ENCODE peak calls at places on chromosomes 16 and 17, in five cellular contexts. One of them, this sample, is unnamed. For H3K9me2 and H3K4me1, the result is how much of the 10 kb centered on the place peaks cover.

GRCh38 chr17:43984521-43984920 is 19.9 kb upstream of the NAGS start:
- DNase-seq in GM23338: peak
- DNase-seq in GM23248: no peak
- DNase-seq in MM.1S: no peak
- DNase-seq in PC-9: no peak
- DNase-seq in this sample: no peak

GRCh38 chr17:4577386-4577993 is 6.8 kb upstream of the SMTNL2 start:
- DNase-seq in GM23338: no peak
- DNase-seq in GM23248: no peak
- DNase-seq in MM.1S: no peak
- DNase-seq in PC-9: no peak
- DNase-seq in this sample: no peak

GRCh38 chr16:79451196-79451816 is 149.2 kb downstream of the MAF start:
- DNase-seq in GM23338: no peak
- DNase-seq in GM23248: no peak
- DNase-seq in MM.1S: peak
- DNase-seq in PC-9: no peak
- DNase-seq in this sample: no peak

GRCh38 chr17:6508519-6509294 is 47.6 kb downstream of the PITPNM3 start:
- DNase-seq in GM23338: no peak
- DNase-seq in GM23248: no peak
- DNase-seq in MM.1S: no peak
- DNase-seq in PC-9: no peak
- DNase-seq in this sample: no peak

GRCh38 chr16:28531777-28532744 is 6.7 kb downstream of the NUPR1 start:
- DNase-seq in GM23338: peak
- DNase-seq in GM23248: peak
- DNase-seq in MM.1S: no peak
- DNase-seq in PC-9: peak
- DNase-seq in this sample: peak

GRCh38 chr16:87766485-87766797 is 655 bp upstream of the KLHDC4 start:
- DNase-seq in GM23338: no peak
- DNase-seq in GM23248: no peak
- DNase-seq in MM.1S: no peak
- DNase-seq in PC-9: no peak
- DNase-seq in this sample: no peak

GRCh38 chr17:29880031-29880430 is 50.0 kb downstream of the SSH2 start:
- DNase-seq in GM23338: no peak
- DNase-seq in GM23248: peak
- DNase-seq in MM.1S: no peak
- DNase-seq in PC-9: no peak
- DNase-seq in this sample: no peak

GRCh38 chr17:19379306-19380075 is 1.2 kb downstream of the MAPK7 start:
- DNase-seq in GM23338: no peak
- DNase-seq in GM23248: no peak
- DNase-seq in MM.1S: no peak
- DNase-seq in PC-9: no peak
- DNase-seq in this sample: no peak

GRCh38 chr17:57970706-57971105 is 15.5 kb upstream of the CUEDC1 start:
- DNase-seq in GM23338: no peak
- DNase-seq in GM23248: peak
- DNase-seq in MM.1S: no peak
- DNase-seq in PC-9: no peak
- DNase-seq in this sample: no peak

GRCh38 chr16:2771496-2772402 is 5.3 kb downstream of the ELOB start:
- DNase-seq in GM23338: no peak
- DNase-seq in GM23248: no peak
- DNase-seq in MM.1S: no peak
- DNase-seq in PC-9: no peak
- DNase-seq in this sample: no peak

GRCh38 chr16:85308585-85309540 is 196.6 kb upstream of the CIBAR2 start:
- DNase-seq in GM23338: no peak
- DNase-seq in GM23248: no peak
- DNase-seq in MM.1S: no peak
- DNase-seq in PC-9: no peak
- DNase-seq in this sample: no peak

GRCh38 chr17:8410882-8411238 is 13.2 kb upstream of the RNF222 start:
- DNase-seq in GM23338: no peak
- DNase-seq in GM23248: no peak
- DNase-seq in MM.1S: no peak
- DNase-seq in PC-9: no peak
- DNase-seq in this sample: no peak

GRCh38 chr16:17723735-17724134 is 253.0 kb upstream of the XYLT1 start:
- DNase-seq in GM23338: no peak
- DNase-seq in GM23248: no peak
- DNase-seq in MM.1S: no peak
- DNase-seq in PC-9: no peak
- DNase-seq in this sample: no peak

GRCh38 chr17:14621826-14622621 is 321.1 kb downstream of the HS3ST3B1 start:
- DNase-seq in GM23338: no peak
- DNase-seq in GM23248: no peak
- DNase-seq in MM.1S: no peak
- DNase-seq in PC-9: no peak
- DNase-seq in this sample: no peak

GRCh38 chr16:15652293-15653001 is 2.4 kb downstream of the NDE1 start:
- DNase-seq in GM23338: no peak
- DNase-seq in GM23248: no peak
- DNase-seq in MM.1S: no peak
- DNase-seq in PC-9: no peak
- DNase-seq in this sample: no peak

GRCh38 chr17:35890774-35891155 is 10.6 kb upstream of the CCL5 start:
- DNase-seq in GM23338: peak
- DNase-seq in GM23248: no peak
- DNase-seq in MM.1S: no peak
- DNase-seq in PC-9: no peak
- DNase-seq in this sample: no peak

GRCh38 chr17:33267279-33267790 is 25.8 kb downstream of the ASIC2 start:
- DNase-seq in GM23338: no peak
- DNase-seq in GM23248: peak
- DNase-seq in MM.1S: no peak
- DNase-seq in PC-9: peak
- DNase-seq in this sample: no peak

GRCh38 chr17:12726131-12726530 is 60.4 kb downstream of the MYOCD start:
- DNase-seq in GM23338: no peak
- DNase-seq in GM23248: no peak
- DNase-seq in MM.1S: no peak
- DNase-seq in PC-9: no peak
- DNase-seq in this sample: no peak

GRCh38 chr17:36105718-36106117 is 2.1 kb downstream of the CCL4 start:
- DNase-seq in GM23338: no peak
- DNase-seq in GM23248: no peak
- DNase-seq in MM.1S: no peak
- DNase-seq in PC-9: no peak
- DNase-seq in this sample: no peak

GRCh38 chr17:35817196-35817595 is 7.9 kb downstream of the TAF15 start:
- DNase-seq in GM23338: no peak
- DNase-seq in GM23248: no peak
- DNase-seq in MM.1S: no peak
- DNase-seq in PC-9: no peak
- DNase-seq in this sample: no peak

GRCh38 chr17:19242323-19242722 is 5.2 kb downstream of the EPN2 start:
- DNase-seq in GM23338: peak
- DNase-seq in GM23248: no peak
- DNase-seq in MM.1S: no peak
- DNase-seq in PC-9: peak
- DNase-seq in this sample: peak

GRCh38 chr17:79776378-79777165 is 1.4 kb upstream of the CBX2 start:
- DNase-seq in GM23338: peak
- DNase-seq in GM23248: no peak
- DNase-seq in MM.1S: no peak
- DNase-seq in PC-9: no peak
- DNase-seq in this sample: peak

GRCh38 chr17:79771276-79771675 is 6.7 kb upstream of the CBX2 start:
- DNase-seq in GM23338: no peak
- DNase-seq in GM23248: no peak
- DNase-seq in MM.1S: no peak
- DNase-seq in PC-9: no peak
- DNase-seq in this sample: no peak

GRCh38 chr17:79777166-79777843 is 643 bp upstream of the CBX2 start:
- DNase-seq in GM23338: peak
- DNase-seq in GM23248: peak
- DNase-seq in MM.1S: no peak
- DNase-seq in PC-9: no peak
- DNase-seq in this sample: peak

GRCh38 chr17:79775635-79776034 is 2.3 kb upstream of the CBX2 start:
- DNase-seq in GM23338: no peak
- DNase-seq in GM23248: no peak
- DNase-seq in MM.1S: no peak
- DNase-seq in PC-9: no peak
- DNase-seq in this sample: no peak

DNA sequence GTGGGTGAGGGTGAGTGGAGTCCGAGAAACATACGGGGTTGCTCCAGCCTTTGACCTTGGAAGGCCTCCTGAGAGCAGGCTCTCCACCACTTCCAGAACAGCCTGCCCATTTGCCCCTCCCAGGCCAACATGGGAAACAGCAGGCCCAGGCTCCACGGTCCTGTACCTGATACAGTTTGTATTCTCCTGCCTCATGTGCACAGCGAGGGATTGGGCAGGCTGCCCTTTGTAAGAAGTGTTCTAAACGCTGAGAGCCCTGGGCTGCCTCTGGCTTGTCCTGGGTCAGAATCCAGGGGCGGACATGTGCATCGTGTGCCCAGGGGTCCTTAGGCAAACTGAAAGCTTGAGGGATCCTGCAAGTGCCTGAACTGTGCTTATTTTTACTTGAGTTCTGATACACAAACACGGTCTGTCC is 3.4 kb upstream of the CBX2 start:
- DNase-seq in GM23338: no peak
- DNase-seq in GM23248: no peak
- DNase-seq in MM.1S: no peak
- DNase-seq in PC-9: no peak
- DNase-seq in this sample: no peak
- H3K9me2 ChIP-seq in GM23338: under half
- H3K9me2 ChIP-seq in GM23248: under half
- H3K9me2 ChIP-seq in MM.1S: under half
- H3K9me2 ChIP-seq in PC-9: under half
- H3K9me2 ChIP-seq in this sample: under half

GRCh38 chr17:77462553-77463497 is 322.1 kb downstream of the SEC14L1 start:
- DNase-seq in GM23338: no peak
- DNase-seq in GM23248: no peak
- DNase-seq in MM.1S: peak
- DNase-seq in PC-9: no peak
- DNase-seq in this sample: no peak
- H3K4me1 ChIP-seq in GM23338: under half
- H3K4me1 ChIP-seq in GM23248: under half
- H3K4me1 ChIP-seq in MM.1S: under half
- H3K4me1 ChIP-seq in PC-9: under half
- H3K4me1 ChIP-seq in this sample: half or more

DNA sequence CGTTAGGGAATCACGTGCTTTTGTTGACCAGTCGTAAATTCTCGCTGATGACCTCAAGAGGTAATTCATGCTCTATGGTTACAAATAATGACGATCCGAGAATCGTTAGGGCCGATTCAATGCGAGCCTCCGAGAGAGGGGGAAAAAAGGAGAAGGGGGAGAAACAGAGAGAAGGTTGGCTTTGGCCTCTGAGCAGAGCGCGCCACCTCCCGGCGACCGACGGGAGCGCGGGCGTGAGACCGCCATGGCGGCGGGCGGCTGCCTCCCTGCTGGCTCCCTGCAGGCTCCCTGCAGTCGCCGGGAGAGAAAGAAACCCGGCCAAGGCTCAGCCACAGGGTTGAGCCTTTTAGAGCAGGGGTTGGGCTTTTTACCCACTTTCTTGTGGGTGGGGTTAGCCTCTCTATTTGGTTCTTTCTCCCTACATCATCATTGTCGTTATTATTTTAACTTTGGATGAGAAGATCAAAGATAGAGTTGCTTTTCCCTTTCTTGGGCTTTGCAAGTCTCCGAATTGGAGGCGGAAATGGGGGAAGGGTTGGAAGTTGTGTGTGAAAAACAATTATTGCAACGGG is 347 bp upstream of the HOXB5 start:
- DNase-seq in GM23338: peak
- DNase-seq in GM23248: peak
- DNase-seq in MM.1S: peak
- DNase-seq in PC-9: no peak
- DNase-seq in this sample: peak
- TF ChIP-seq EZH2 in GM23338: peak
- TF ChIP-seq EZH2 in GM23248: no peak
- TF ChIP-seq EZH2 in MM.1S: no peak
- TF ChIP-seq EZH2 in PC-9: no peak
- TF ChIP-seq EZH2 in this sample: no peak

GRCh38 chr16:50985733-50986132 is 165.3 kb downstream of the SALL1 start:
- DNase-seq in GM23338: no peak
- DNase-seq in GM23248: no peak
- DNase-seq in MM.1S: no peak
- DNase-seq in PC-9: no peak
- DNase-seq in this sample: no peak
- H3K9me2 ChIP-seq in GM23338: under half
- H3K9me2 ChIP-seq in GM23248: under half
- H3K9me2 ChIP-seq in MM.1S: under half
- H3K9me2 ChIP-seq in PC-9: under half
- H3K9me2 ChIP-seq in this sample: under half

GRCh38 chr16:25107466-25107792 is 4.1 kb upstream of the LCMT1 start:
- DNase-seq in GM23338: no peak
- DNase-seq in GM23248: no peak
- DNase-seq in MM.1S: no peak
- DNase-seq in PC-9: no peak
- DNase-seq in this sample: no peak
- H3K4me1 ChIP-seq in GM23338: under half
- H3K4me1 ChIP-seq in GM23248: under half
- H3K4me1 ChIP-seq in MM.1S: under half
- H3K4me1 ChIP-seq in PC-9: under half
- H3K4me1 ChIP-seq in this sample: under half

This sample was measured in hepatocyte.